ENCODE peak calls at places on chromosomes 1 and 21, in eight cellular contexts. N is upper lobe of right lung, P is ovary, H is prostate gland, U is fibroblast of lung, I is HCT116, C is thoracic aorta, V is psoas muscle. Q is an unnamed sample.
A peak's percentile ranks its signal among the peaks of the same experiment; 100 is the strongest.

GRCh38 chr1:67802565-67802964 is 30.7 kb downstream of the GNG12 start:
- DNase-seq in N (no peak), P (no peak), H (no peak), U (no peak), I (no peak), C (no peak), V (no peak), Q (no peak)

GRCh38 chr1:29823536-29823935 is 587.2 kb downstream of the PTPRU start:
- DNase-seq in N (no peak), P (no peak), H (no peak), U (no peak), I (no peak), C (no peak), V (no peak), Q (peak; percentile 45)

GRCh38 chr21:45555557-45556301 is 13.5 kb upstream of the SLC19A1 start:
- DNase-seq in N (peak; percentile 88), P (peak; percentile 74), H (peak; percentile 64), U (peak; percentile 88), I (peak; percentile 88), C (no peak), V (peak; percentile 87), Q (peak; percentile 89)

GRCh38 chr21:44527983-44528633 is 11.9 kb downstream of the KRTAP10-1 start:
- DNase-seq in N (peak; percentile 54), P (no peak), H (no peak), U (no peak), I (no peak), C (no peak), V (peak; percentile 36), Q (no peak)

GRCh38 chr1:58982259-58982998 is 198.6 kb upstream of the JUN start:
- DNase-seq in N (no peak), P (peak; percentile 27), H (peak; percentile 44), U (no peak), I (no peak), C (no peak), V (peak; percentile 80), Q (peak; percentile 50)

GRCh38 chr1:183609313-183609712 is 19.1 kb upstream of the NCF2 start:
- DNase-seq in N (peak; percentile 66), P (peak; percentile 38), H (no peak), U (peak; percentile 65), I (no peak), C (peak; percentile 40), V (peak; percentile 67), Q (peak; percentile 83)

GRCh38 chr1:161770250-161770649 is 4.1 kb downstream of the ATF6 start:
- DNase-seq in N (no peak), P (no peak), H (no peak), U (no peak), I (no peak), C (no peak), V (no peak), Q (no peak)

GRCh38 chr21:42247716-42248115 is 28.8 kb downstream of the ABCG1 start:
- DNase-seq in N (no peak), P (no peak), H (no peak), U (no peak), I (no peak), C (no peak), V (peak; percentile 8), Q (no peak)

GRCh38 chr1:54367613-54368012 is 38.6 kb downstream of the SSBP3 start:
- DNase-seq in N (no peak), P (no peak), H (no peak), U (no peak), I (no peak), C (no peak), V (no peak), Q (no peak)

GRCh38 chr1:232138044-232138443 is 491.9 kb downstream of the SIPA1L2 start:
- DNase-seq in N (no peak), P (no peak), H (no peak), U (no peak), I (no peak), C (no peak), V (no peak), Q (no peak)

GRCh38 chr1:47207811-47208373 is 18.1 kb upstream of the PDZK1IP1 start:
- DNase-seq in N (no peak), P (no peak), H (no peak), U (peak; percentile 23), I (no peak), C (no peak), V (no peak), Q (no peak)

GRCh38 chr1:47209725-47210330 is 20.0 kb upstream of the PDZK1IP1 start:
- DNase-seq in N (no peak), P (no peak), H (no peak), U (no peak), I (no peak), C (no peak), V (no peak), Q (no peak)

GRCh38 chr1:47209091-47209490 is 19.3 kb upstream of the PDZK1IP1 start:
- DNase-seq in N (no peak), P (no peak), H (no peak), U (no peak), I (no peak), C (no peak), V (no peak), Q (no peak)

GRCh38 chr1:47210666-47211065 is 20.8 kb upstream of the PDZK1IP1 start:
- DNase-seq in N (no peak), P (no peak), H (no peak), U (no peak), I (no peak), C (no peak), V (no peak), Q (no peak)

GRCh38 chr1:47208374-47208850 is 18.6 kb upstream of the PDZK1IP1 start:
- DNase-seq in N (peak; percentile 52), P (no peak), H (no peak), U (no peak), I (no peak), C (no peak), V (no peak), Q (no peak)
- H3K4me3 ChIP-seq in N (no peak overlapping the region), P (no peak overlapping the region), H (no peak overlapping the region), U (no peak overlapping the region), I (no peak overlapping the region), C (no peak overlapping the region), V (no peak overlapping the region), Q (no peak overlapping the region)

DNA sequence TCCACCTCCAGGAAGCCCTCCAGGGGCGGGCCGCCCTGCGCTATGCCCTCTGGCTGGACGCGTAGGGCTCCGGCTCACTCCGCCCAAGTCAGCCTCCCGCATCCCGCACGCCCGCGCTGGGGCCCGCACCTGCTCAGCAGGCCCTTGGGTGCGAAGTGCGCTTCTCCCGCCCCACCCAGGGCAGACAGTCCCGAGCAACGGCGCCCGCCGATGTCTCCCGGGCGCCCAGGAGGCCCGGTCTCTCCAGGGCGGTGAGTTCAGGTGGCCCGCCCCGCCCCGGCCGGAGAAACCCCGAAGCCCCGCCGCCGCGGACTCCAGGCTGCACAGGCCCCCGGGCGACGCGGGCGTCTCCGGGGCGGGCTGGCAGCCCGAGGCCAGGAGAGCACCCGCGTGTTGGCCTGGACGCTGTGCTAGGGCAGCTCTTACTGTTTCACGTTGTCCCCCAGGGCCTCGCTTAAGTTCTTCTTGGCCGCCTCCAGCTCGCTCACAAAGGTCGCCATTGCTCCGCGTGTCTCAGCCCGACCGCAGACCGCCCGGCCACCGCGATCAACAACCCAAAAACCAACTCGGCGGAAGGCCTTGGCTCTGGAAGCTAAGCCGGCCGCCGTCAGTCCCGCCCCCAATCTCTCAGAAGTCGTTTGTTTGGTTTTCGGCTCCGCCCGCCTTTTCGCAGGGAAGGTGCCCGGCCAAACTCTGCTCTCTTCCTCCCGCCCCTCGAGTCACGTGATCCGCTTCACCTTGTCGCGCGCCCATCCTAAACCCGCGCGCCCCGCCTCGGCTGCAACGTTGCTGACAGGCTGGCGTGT is at the start of gene TADA1:
- DNase-seq in N (peak; percentile 99), P (peak; percentile 97), H (peak; percentile 99), U (peak; percentile 98), I (peak; percentile 96), C (peak; percentile 98), V (peak; percentile 99), Q (peak; percentile 99)
- TF ChIP-seq CTCF in N (no peak), P (peak; percentile 50), H (no peak), U (no peak), I (no peak), C (no peak), V (peak; percentile 28), Q (no peak)

DNA sequence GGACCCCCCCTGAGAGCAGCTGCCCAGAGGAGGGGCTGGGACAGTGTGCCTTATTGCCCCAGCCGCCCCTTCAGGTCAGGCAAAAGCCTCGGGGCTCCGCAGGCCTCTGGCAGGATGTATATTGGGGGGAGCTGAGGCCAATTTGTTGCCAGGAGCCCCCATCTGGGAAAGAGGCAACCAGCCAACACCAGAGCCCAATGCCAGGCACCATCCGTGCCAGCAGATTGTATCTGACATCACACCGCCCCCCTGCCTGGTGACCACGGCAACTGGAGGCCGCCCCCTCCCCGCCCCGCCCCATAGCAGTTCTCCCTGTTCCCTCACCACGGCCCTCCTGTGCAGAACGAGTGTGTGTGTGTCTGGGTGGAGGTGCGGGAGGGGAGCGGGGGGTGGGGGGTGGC is 3.6 kb upstream of the PLEKHG5 start:
- DNase-seq in N (no peak), P (no peak), H (no peak), U (no peak), I (no peak), C (no peak), V (no peak), Q (no peak)
- H3K27ac ChIP-seq in N (no peak overlapping the region), P (no peak overlapping the region), H (no peak overlapping the region), U (no peak overlapping the region), I (no peak overlapping the region), C (no peak overlapping the region), V (no peak overlapping the region), Q (no peak overlapping the region)

GRCh38 chr1:145978860-145979745 is 14.6 kb downstream of the POLR3GL start:
- DNase-seq in N (peak; percentile 90), P (peak; percentile 93), H (peak; percentile 95), U (peak; percentile 100), I (peak; percentile 96), C (peak; percentile 94), V (peak; percentile 94), Q (peak; percentile 96)
- H3K4me3 ChIP-seq in N (peak overlapping the region; percentile 35), P (peak overlapping the region; percentile 23), H (peak overlapping the region; percentile 8), U (peak overlapping the region; percentile 60), I (peak overlapping the region; percentile 12), C (peak overlapping the region; percentile 68), V (peak overlapping the region; percentile 50), Q (peak overlapping the region; percentile 69)

GRCh38 chr21:28436286-28436932 is 556.3 kb downstream of the LTN1 start:
- DNase-seq in N (no peak), P (no peak), H (no peak), U (peak; percentile 77), I (no peak), C (no peak), V (no peak), Q (no peak)
- TF ChIP-seq CTCF in N (no peak), P (no peak), H (no peak), U (no peak), I (no peak), C (no peak), V (no peak), Q (no peak)

DNA sequence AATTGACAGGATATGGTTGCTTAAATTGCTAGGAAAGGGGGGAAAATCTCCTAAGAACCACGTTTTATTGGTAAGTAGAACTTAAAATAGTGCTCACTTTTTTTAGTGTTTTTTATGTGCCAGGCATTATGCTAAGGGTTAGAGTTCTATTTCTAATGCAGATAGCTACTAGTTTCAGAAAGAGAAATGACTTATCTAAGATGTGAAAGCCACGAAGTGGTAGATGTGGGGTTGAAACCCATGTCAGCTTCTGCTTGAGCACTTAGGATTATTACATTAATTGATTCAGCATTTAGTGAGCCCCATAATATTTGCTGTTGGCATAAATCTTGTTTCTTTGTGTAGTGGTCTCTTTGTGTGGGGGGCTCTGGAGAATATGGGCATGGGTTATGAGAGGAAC is 24.7 kb downstream of the CACHD1 start:
- DNase-seq in N (no peak), P (no peak), H (no peak), U (no peak), I (no peak), C (no peak), V (no peak), Q (no peak)
- H3K27ac ChIP-seq in N (no peak overlapping the region), P (no peak overlapping the region), H (no peak overlapping the region), U (no peak overlapping the region), I (no peak overlapping the region), C (no peak overlapping the region), V (no peak overlapping the region), Q (no peak overlapping the region)